ENCODE peak calls at places on chromosomes 13 and 19, in five cellular contexts. G is Karpas-422, E is OCI-LY7, I is PC-3, L is endothelial cell of umbilical vein. D is an unnamed sample.

GRCh38 chr19:56139847-56140582 is 1.1 kb upstream of the ZNF444 start:
- DNase-seq in G (no peak), E (no peak), I (no peak), L (no peak), D (peak)

GRCh38 chr19:48654299-48655059 is 8.5 kb upstream of the CA11 start:
- DNase-seq in G (no peak), E (no peak), I (no peak), L (no peak), D (no peak)

GRCh38 chr13:85093808-85094207 is 705.4 kb downstream of the SLITRK6 start:
- DNase-seq in G (no peak), E (no peak), I (peak), L (no peak), D (peak)

GRCh38 chr13:31638577-31638976 is 100.7 kb upstream of the RXFP2 start:
- DNase-seq in G (no peak), E (no peak), I (peak), L (peak), D (peak)

GRCh38 chr19:13044160-13044853 is 49.0 kb downstream of the NFIX start:
- DNase-seq in G (no peak), E (no peak), I (peak), L (no peak), D (peak)

GRCh38 chr19:55526216-55527196 is 10.4 kb downstream of the SBK2 start:
- DNase-seq in G (no peak), E (no peak), I (peak), L (peak), D (no peak)

GRCh38 chr13:23466144-23467002 is 32.9 kb upstream of the SACS start:
- DNase-seq in G (peak), E (peak), I (peak), L (peak), D (peak)

GRCh38 chr19:5809469-5809868 is 4.6 kb downstream of the NRTN start:
- DNase-seq in G (no peak), E (no peak), I (no peak), L (no peak), D (no peak)

GRCh38 chr13:23357349-23357748 is 76.2 kb downstream of the SACS start:
- DNase-seq in G (no peak), E (no peak), I (no peak), L (no peak), D (no peak)

GRCh38 chr19:33277434-33277833 is 24.9 kb downstream of the CEBPA start:
- DNase-seq in G (no peak), E (no peak), I (no peak), L (no peak), D (no peak)

GRCh38 chr13:25541434-25542123 is 169.8 kb downstream of the ATP8A2 start:
- DNase-seq in G (no peak), E (no peak), I (no peak), L (no peak), D (no peak)

GRCh38 chr13:103188688-103189326 is 122.6 kb upstream of the SLC10A2 start:
- DNase-seq in G (peak), E (peak), I (peak), L (peak), D (peak)

GRCh38 chr19:34351382-34351802 is 13.6 kb upstream of the GPI start:
- DNase-seq in G (no peak), E (no peak), I (peak), L (no peak), D (no peak)

GRCh38 chr19:36267061-36267845 is 52.3 kb downstream of the ZNF146 start:
- DNase-seq in G (no peak), E (no peak), I (no peak), L (no peak), D (no peak)

GRCh38 chr13:50152224-50152623 is 137.0 kb downstream of the KCNRG start:
- DNase-seq in G (peak), E (peak), I (no peak), L (no peak), D (no peak)

GRCh38 chr19:58352760-58353671 is at the start of gene A1BG:
- DNase-seq in G (no peak), E (no peak), I (no peak), L (no peak), D (no peak)

GRCh38 chr13:114078501-114079451 is 53.6 kb downstream of the RASA3 start:
- DNase-seq in G (no peak), E (no peak), I (peak), L (no peak), D (peak)

GRCh38 chr19:41746593-41747227 is 8.6 kb upstream of the CEACAM6 start:
- DNase-seq in G (peak), E (peak), I (peak), L (peak), D (peak)

GRCh38 chr13:30305456-30305855 is 1.9 kb downstream of the KATNAL1 start:
- DNase-seq in G (peak), E (peak), I (no peak), L (no peak), D (no peak)

GRCh38 chr13:49690133-49690989 is 925 bp downstream of the EBPL start:
- DNase-seq in G (no peak), E (no peak), I (peak), L (peak), D (peak)

GRCh38 chr13:105050696-105051095 is 1484.8 kb downstream of the EFNB2 start:
- DNase-seq in G (no peak), E (no peak), I (no peak), L (no peak), D (no peak)

GRCh38 chr13:35475131-35475959 is 1.1 kb downstream of the MAB21L1 start:
- DNase-seq in G (peak), E (no peak), I (no peak), L (peak), D (peak)

GRCh38 chr13:51728275-51728673 is 75.7 kb downstream of the DHRS12 start:
- DNase-seq in G (no peak), E (no peak), I (no peak), L (no peak), D (no peak)

GRCh38 chr19:50292216-50292827 is 36.9 kb downstream of the KCNC3 start:
- DNase-seq in G (no peak), E (no peak), I (no peak), L (no peak), D (no peak)

GRCh38 chr13:20492641-20493040 is 33.0 kb downstream of the CRYL1 start:
- DNase-seq in G (no peak), E (peak), I (peak), L (peak), D (peak)

GRCh38 chr13:30551194-30551593 is 66.5 kb upstream of the USPL1 start:
- DNase-seq in G (peak), E (peak), I (peak), L (peak), D (peak)

GRCh38 chr13:32791545-32792172 is 205.4 kb downstream of the PDS5B start:
- DNase-seq in G (no peak), E (peak), I (peak), L (no peak), D (no peak)

DNA sequence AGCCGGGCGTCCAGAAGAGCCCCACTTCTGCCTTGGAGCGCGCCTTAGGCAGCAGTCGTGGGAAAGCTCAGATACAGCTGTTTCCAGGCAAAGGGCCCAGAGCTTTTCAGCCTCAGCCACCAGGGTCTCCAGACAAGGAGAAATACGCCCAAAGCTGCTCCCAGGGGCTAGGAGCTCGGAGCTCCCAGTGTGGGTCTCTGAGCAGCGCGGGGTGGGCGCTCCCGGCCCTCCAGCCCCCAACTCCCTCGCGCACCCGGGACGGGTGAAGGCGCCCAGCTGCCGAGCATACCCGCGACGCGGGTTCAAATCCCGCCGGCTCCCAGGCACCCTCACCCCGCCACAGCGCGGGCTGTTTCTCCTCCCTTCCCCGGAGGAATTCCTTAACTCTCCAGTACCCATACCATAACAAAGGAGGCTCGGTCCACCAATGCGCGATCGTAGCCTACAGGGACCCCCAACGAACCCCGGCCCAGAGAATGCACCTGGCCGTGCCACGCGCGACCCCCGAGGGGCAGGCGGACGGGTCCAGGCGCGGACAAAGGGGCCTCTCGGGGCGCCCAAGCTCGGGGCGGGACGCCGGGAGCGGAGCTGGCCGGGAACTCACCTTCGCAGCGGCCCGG is 507 bp downstream of the COL4A1 start:
- DNase-seq in G (no peak), E (no peak), I (no peak), L (peak), D (no peak)
- H2AFZ ChIP-seq in G (no peak), E (no peak), I (peak), L (no peak), D (peak)

GRCh38 chr13:43516401-43516826 is 270.4 kb downstream of the ENOX1 start:
- DNase-seq in G (no peak), E (no peak), I (no peak), L (no peak), D (no peak)

GRCh38 chr13:43514326-43514725 is 272.4 kb downstream of the ENOX1 start:
- DNase-seq in G (no peak), E (no peak), I (no peak), L (no peak), D (no peak)

DNA sequence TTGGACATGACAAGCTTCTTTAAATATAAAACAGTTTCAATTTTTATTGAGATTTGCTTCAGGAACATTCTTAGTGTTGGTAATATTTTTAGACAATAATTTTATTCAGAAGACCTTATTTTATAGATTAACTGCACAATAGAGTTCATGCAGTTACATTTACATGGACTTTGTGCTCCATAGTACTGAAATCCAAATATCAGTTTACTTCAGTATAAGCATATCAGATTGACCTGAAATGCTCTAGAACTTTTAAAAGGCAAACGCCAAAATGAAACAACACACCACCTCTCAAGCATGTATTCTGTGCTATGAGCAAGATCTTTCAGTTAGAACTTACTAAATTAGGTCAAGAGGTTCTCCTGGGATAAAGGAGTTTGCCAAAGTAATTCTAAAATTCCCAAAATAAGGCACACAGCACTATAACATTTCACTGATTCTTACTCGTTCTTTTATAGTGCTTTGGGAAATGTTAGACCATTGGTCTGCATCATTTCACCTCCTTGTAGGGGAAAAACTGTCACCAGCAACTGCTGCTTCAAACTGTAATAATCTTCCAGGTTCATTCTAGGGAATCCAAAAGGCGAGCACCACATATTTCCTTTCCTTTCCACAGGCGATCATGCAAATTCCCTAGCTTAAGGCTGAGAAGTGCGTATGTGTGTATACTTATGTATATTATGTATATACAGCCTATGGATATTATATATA is 275.4 kb downstream of the ENOX1 start:
- DNase-seq in G (no peak), E (no peak), I (no peak), L (no peak), D (no peak)
- H3K27ac ChIP-seq in G (no peak), E (no peak), I (no peak), L (no peak), D (no peak)

GRCh38 chr19:852136-853013 is at the start of gene ELANE:
- DNase-seq in G (no peak), E (no peak), I (no peak), L (no peak), D (no peak)

GRCh38 chr19:850979-851335 is 1.1 kb upstream of the ELANE start:
- DNase-seq in G (no peak), E (no peak), I (no peak), L (no peak), D (no peak)

GRCh38 chr19:853014-853553 is 981 bp downstream of the ELANE start:
- DNase-seq in G (no peak), E (no peak), I (no peak), L (no peak), D (no peak)

GRCh38 chr19:848457-848921 is 3.6 kb upstream of the ELANE start:
- DNase-seq in G (no peak), E (no peak), I (no peak), L (no peak), D (no peak)

DNA sequence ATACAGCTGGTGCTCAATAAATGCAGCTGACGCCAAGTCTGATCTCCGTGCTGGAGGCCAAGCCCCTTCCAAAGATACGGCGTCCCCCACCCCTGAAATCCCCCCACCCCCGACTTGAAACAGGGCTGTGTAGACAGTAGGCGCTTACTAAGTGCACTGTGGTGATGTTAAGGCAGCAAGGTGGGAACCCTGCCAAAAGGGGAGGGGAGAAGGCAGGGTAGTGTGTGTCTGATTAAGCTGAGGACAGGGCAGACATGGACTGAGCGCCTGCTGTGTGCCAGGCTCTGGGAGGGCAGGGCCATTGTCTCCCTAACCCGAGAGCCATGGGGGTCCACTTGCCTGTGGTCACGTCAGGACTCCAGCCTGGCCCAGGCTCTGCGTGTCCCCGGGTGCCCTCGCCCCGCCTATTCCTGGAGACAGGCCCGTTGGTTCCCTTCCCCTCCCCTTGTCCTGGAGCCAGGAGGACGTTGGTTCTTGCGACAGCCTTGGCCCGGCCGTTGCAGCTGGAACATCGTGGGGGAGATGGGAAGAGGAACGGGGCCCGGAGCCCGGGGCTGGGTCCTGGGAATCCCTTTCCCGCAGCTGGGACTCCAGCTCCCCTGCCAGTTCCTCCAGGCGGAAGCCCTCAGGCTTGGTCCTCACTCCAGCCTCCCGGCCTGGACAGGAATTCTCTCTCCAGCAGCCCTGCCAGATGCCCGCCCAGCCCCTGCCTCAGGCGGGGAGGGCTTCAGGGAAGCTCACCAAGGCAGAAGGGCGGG is 1.7 kb upstream of the ELANE start:
- DNase-seq in G (no peak), E (no peak), I (peak), L (no peak), D (no peak)
- H2AFZ ChIP-seq in G (no peak), E (no peak), I (peak), L (peak), D (peak)

GRCh38 chr13:27663947-27664346 is 42.3 kb downstream of the POLR1D start:
- DNase-seq in G (no peak), E (no peak), I (no peak), L (no peak), D (no peak)
- H3K27ac ChIP-seq in G (no peak), E (no peak), I (no peak), L (no peak), D (no peak)

DNA sequence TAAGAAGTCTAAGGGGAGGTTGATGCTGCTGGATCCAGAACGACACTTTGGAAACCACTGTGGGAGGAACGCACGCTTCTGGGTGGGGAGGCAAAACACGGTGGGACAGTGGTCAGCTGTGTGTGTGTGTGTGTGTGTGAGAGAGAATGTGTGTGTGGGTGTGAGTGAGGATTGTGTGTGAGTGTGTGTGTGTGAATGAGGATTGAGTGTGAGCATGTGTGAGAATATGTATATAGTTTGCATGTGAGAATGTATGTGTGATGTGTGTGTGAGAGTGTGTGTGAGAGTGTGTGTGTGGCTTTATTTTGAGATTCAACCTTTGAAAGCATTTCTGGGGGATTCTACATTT is 444 bp upstream of the SLC15A1 start:
- DNase-seq in G (no peak), E (no peak), I (no peak), L (no peak), D (no peak)
- H2AFZ ChIP-seq in G (no peak), E (no peak), I (peak), L (no peak), D (no peak)

DNA sequence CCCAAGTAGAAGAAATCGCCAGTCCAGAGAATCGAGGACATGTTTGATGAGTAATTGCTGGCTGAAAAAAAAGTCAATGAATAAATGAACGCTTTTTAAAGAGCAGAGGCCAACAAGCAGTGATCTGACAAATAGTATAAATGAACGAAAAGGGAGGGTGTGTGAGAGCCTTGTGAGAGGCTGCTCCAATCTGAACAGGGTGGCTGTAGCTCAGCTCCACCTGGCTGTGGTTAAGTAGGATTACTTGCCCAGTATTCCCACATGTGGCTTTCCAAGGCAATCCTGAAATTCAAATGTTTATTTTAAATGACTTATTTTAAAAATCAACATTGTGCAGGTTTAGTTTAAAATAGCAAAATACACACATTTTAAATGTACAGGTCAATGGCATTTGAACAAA is 117.0 kb downstream of the TSHZ3 start:
- DNase-seq in G (no peak), E (no peak), I (no peak), L (no peak), D (no peak)
- H3K27ac ChIP-seq in G (no peak), E (no peak), I (no peak), L (no peak), D (no peak)